ENCODE peak calls at places on chromosome 7, in six cellular contexts. N is colonic mucosa, V is astrocyte of the spinal cord, O is progenitor cell of endocrine pancreas, Y is type B pancreatic cell, R is HFFc6. E is an unnamed sample.
A peak's percentile ranks its signal among the peaks of the same experiment; 100 is the strongest.

GRCh38 chr7:105990141-105990540 is 27.1 kb downstream of the CDHR3 start:
- DNase-seq in O (no peak), R (no peak), N (no peak), V (no peak), Y (no peak), E (no peak)

GRCh38 chr7:104767826-104768536 is 246.0 kb upstream of the KMT2E start:
- DNase-seq in Y (no peak), O (no peak), R (no peak), V (no peak), N (no peak), E (no peak)

GRCh38 chr7:28802450-28802849 is 155.7 kb downstream of the TRIL start:
- DNase-seq in R (no peak), O (no peak), V (peak; percentile 32), N (no peak), Y (no peak), E (no peak)

GRCh38 chr7:93914581-93915066 is 6.9 kb upstream of the GNG11 start:
- DNase-seq in R (peak; percentile 50), V (peak; percentile 43), Y (no peak), O (no peak), N (no peak), E (no peak)

GRCh38 chr7:104951546-104951945 is 62.5 kb upstream of the KMT2E start:
- DNase-seq in N (no peak), Y (no peak), V (no peak), O (no peak), R (peak; percentile 38), E (no peak)

GRCh38 chr7:131591674-131592328 is 35.4 kb upstream of the PODXL start:
- DNase-seq in V (no peak), Y (no peak), R (no peak), O (no peak), N (no peak), E (no peak)

GRCh38 chr7:37438879-37439278 is 9.8 kb downstream of the ELMO1 start:
- DNase-seq in V (no peak), Y (no peak), R (no peak), N (no peak), O (no peak), E (no peak)

GRCh38 chr7:154978045-154978444 is 24.9 kb downstream of the PAXIP1 start:
- DNase-seq in Y (no peak), V (no peak), N (no peak), O (no peak), R (no peak), E (no peak)

GRCh38 chr7:116025098-116025809 is 5.3 kb downstream of the TFEC start:
- DNase-seq in N (no peak), O (no peak), R (no peak), Y (no peak), V (peak; percentile 8), E (no peak)

GRCh38 chr7:32937344-32938174 is 19.7 kb upstream of the FKBP9 start:
- DNase-seq in V (peak; percentile 22), N (peak; percentile 42), O (no peak), R (peak; percentile 65), Y (no peak), E (no peak)

GRCh38 chr7:17090751-17091150 is 207.7 kb upstream of the AHR start:
- DNase-seq in Y (no peak), N (no peak), R (peak; percentile 85), O (no peak), V (peak; percentile 78), E (peak; percentile 64)

DNA sequence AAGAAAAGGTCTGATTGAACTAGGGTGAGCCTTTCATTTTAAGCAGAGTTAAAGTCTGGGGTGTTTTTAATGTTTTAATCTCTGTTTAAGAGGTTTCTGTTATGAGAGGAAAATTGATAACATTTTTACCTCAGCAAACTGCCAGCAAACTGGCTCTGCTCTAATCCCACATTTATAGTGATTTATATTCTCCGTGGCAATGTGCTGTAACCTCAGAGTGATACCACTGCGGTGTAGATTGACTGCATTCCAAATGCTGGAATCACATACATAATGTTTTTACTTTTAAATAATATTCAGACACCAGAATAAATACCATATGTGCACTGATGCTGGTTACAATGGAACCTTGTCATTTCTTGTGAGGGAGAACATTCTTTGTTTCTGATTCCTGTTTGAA is 105.2 kb downstream of the WNT2 start:
- DNase-seq in R (peak; percentile 25), Y (no peak), O (no peak), N (no peak), V (peak; percentile 59), E (peak; percentile 39)
- TF ChIP-seq CTCF in R (no peak), Y (no peak), O (no peak), N (no peak), V (no peak), E (no peak)

DNA sequence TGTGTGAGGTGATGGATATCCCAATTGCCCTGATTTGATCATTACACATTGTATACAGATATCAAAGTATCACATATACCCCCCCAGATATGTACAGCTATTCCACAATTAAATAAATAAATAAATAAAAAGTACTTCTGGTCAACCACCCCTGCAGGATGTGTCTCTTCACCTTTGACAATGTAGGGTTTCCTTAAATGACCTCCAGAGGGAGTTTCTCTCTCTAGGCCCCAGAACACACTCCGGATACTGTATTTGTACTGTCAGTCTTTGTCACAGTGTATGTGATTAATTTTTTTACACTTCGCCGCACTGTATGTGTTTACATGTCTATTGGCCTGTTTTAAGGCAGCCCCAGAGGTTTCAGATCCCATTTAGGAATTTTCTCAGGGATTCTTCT is 123.6 kb downstream of the ADCYAP1R1 start:
- DNase-seq in V (no peak), N (no peak), Y (no peak), O (no peak), R (no peak), E (no peak)
- TF ChIP-seq CTCF in V (no peak), N (no peak), Y (peak; percentile 42), O (peak; percentile 41), R (no peak), E (no peak)

GRCh38 chr7:56062382-56062781 is 1.7 kb upstream of the SUMF2 start:
- DNase-seq in V (peak; percentile 60), R (peak; percentile 78), N (no peak), O (no peak), Y (no peak), E (no peak)
- TF ChIP-seq CTCF in V (no peak), R (no peak), N (no peak), O (no peak), Y (no peak), E (no peak)

GRCh38 chr7:46559194-46559576 is 638.1 kb upstream of the IGFBP3 start:
- DNase-seq in V (peak; percentile 86), R (peak; percentile 61), O (no peak), Y (no peak), N (no peak), E (no peak)
- TF ChIP-seq CTCF in V (no peak), R (no peak), O (no peak), Y (no peak), N (no peak), E (no peak)

GRCh38 chr7:43450894-43451293 is 132.0 kb upstream of the STK17A start:
- DNase-seq in Y (no peak), O (no peak), R (no peak), N (no peak), V (no peak), E (no peak)

GRCh38 chr7:43458330-43458729 is 124.6 kb upstream of the STK17A start:
- DNase-seq in O (no peak), N (no peak), R (no peak), Y (no peak), V (no peak), E (no peak)

GRCh38 chr7:43458746-43459337 is 124.1 kb upstream of the STK17A start:
- DNase-seq in Y (no peak), R (no peak), V (no peak), O (no peak), N (no peak), E (no peak)

GRCh38 chr7:43456200-43456599 is 126.7 kb upstream of the STK17A start:
- DNase-seq in O (no peak), N (no peak), Y (no peak), V (no peak), R (no peak), E (no peak)

GRCh38 chr7:43454936-43455518 is 127.9 kb upstream of the STK17A start:
- DNase-seq in R (peak; percentile 49), Y (no peak), O (no peak), V (peak; percentile 64), N (no peak), E (peak; percentile 41)
- TF ChIP-seq CTCF in R (peak; percentile 78), Y (peak; percentile 79), O (peak; percentile 62), V (peak; percentile 38), N (no peak), E (peak; percentile 35)

E was measured in astrocyte of the cerebellum.